ENCODE peak calls at places on chromosomes 11 and 22, in four cellular contexts. D is neural progenitor cell, Y is Panc1, Q is body of pancreas. M is an unnamed sample. For H3K4me1, the result is how much of the 10 kb centered on the place peaks cover.

GRCh38 chr22:21754523-21755128 is 19.0 kb upstream of the YPEL1 start:
- DNase-seq in Q (peak), Y (no peak), D (no peak), M (no peak)

GRCh38 chr11:106281455-106282173 is 204.2 kb downstream of the AASDHPPT start:
- DNase-seq in D (no peak), Q (no peak), Y (peak), M (no peak)

GRCh38 chr11:115981814-115982471 is 477.7 kb upstream of the CADM1 start:
- DNase-seq in Y (no peak), D (no peak), Q (no peak), M (no peak)

GRCh38 chr11:59263225-59263894 is 50.6 kb upstream of the MPEG1 start:
- DNase-seq in Y (no peak), D (peak), Q (peak), M (peak)

GRCh38 chr11:76203131-76203925 is 3.0 kb downstream of the WNT11 start:
- DNase-seq in Y (no peak), D (no peak), Q (no peak), M (no peak)

GRCh38 chr11:44445500-44446340 is 119.7 kb upstream of the CD82 start:
- DNase-seq in Y (no peak), Q (no peak), D (no peak), M (peak)

GRCh38 chr11:12756101-12756500 is 81.9 kb downstream of the TEAD1 start:
- DNase-seq in Q (no peak), D (no peak), Y (no peak), M (no peak)

GRCh38 chr11:62501432-62501891 is 45.1 kb downstream of the AHNAK start:
- DNase-seq in D (peak), Y (no peak), Q (peak), M (peak)

GRCh38 chr11:130772266-130773227 is 143.7 kb downstream of the SNX19 start:
- DNase-seq in D (no peak), Q (peak), Y (peak), M (peak)

GRCh38 chr11:43997022-43997665 is 50.6 kb upstream of the ACCSL start:
- DNase-seq in Q (no peak), Y (no peak), D (no peak), M (no peak)

GRCh38 chr22:24554316-24555159 is at the start of gene GUCD1:
- DNase-seq in D (peak), Q (peak), Y (no peak), M (peak)

GRCh38 chr11:61695917-61696316 is 15.7 kb downstream of the DAGLA start:
- DNase-seq in Y (no peak), Q (peak), D (no peak), M (peak)

GRCh38 chr11:117929568-117930207 is 486 bp upstream of the TMPRSS13 start:
- DNase-seq in Y (no peak), D (no peak), Q (no peak), M (no peak)

GRCh38 chr22:39574779-39575551 is 4.4 kb downstream of the CACNA1I start:
- DNase-seq in Q (no peak), D (no peak), Y (peak), M (no peak)

GRCh38 chr11:72848846-72849466 is 34.7 kb downstream of the ATG16L2 start:
- DNase-seq in D (peak), Y (peak), Q (peak), M (peak)

GRCh38 chr11:72781313-72782080 is 12.3 kb downstream of the STARD10 start:
- DNase-seq in Y (no peak), Q (peak), D (peak), M (peak)

GRCh38 chr11:133081730-133082452 is 450.4 kb downstream of the OPCML start:
- DNase-seq in D (peak), Y (no peak), Q (no peak), M (peak)

GRCh38 chr11:29781268-29781667 is 235.6 kb downstream of the KCNA4 start:
- DNase-seq in D (no peak), Q (no peak), Y (no peak), M (no peak)

GRCh38 chr11:10302294-10302743 is 2.6 kb upstream of the ADM start:
- DNase-seq in Q (peak), Y (no peak), D (peak), M (peak)

GRCh38 chr11:61041755-61042518 is 60.4 kb upstream of the CD5 start:
- DNase-seq in Q (peak), D (peak), Y (no peak), M (peak)

GRCh38 chr22:23376256-23376655 is 195.9 kb downstream of the BCR start:
- DNase-seq in Y (no peak), Q (no peak), D (no peak), M (peak)

GRCh38 chr11:102422817-102423725 is 29.5 kb downstream of the TMEM123 start:
- DNase-seq in D (peak), Y (no peak), Q (no peak), M (no peak)

GRCh38 chr22:26610072-26610958 is 7.5 kb downstream of the CRYBB1 start:
- DNase-seq in Y (no peak), Q (peak), D (no peak), M (no peak)

GRCh38 chr11:119372260-119373058 is 9.0 kb downstream of the USP2 start:
- DNase-seq in Y (no peak), Q (no peak), D (no peak), M (peak)

GRCh38 chr11:119369035-119369925 is 12.2 kb downstream of the USP2 start:
- DNase-seq in D (no peak), Y (no peak), Q (no peak), M (no peak)

GRCh38 chr11:119371067-119371601 is 10.4 kb downstream of the USP2 start:
- DNase-seq in D (no peak), Y (no peak), Q (no peak), M (no peak)

GRCh38 chr11:119371778-119372182 is 9.7 kb downstream of the USP2 start:
- DNase-seq in Y (no peak), Q (peak), D (no peak), M (peak)

GRCh38 chr11:119370486-119371046 is 10.9 kb downstream of the USP2 start:
- DNase-seq in D (no peak), Q (no peak), Y (no peak), M (peak)
- H3K4me1 ChIP-seq in D (under half), Q (half or more), Y (under half), M (under half)

GRCh38 chr22:36386900-36387663 is 685 bp downstream of the MYH9 start:
- DNase-seq in Y (no peak), Q (peak), D (peak), M (peak)
- H3K4me1 ChIP-seq in Y (under half), Q (under half), D (under half), M (under half)

GRCh38 chr11:45853616-45854219 is 6.4 kb downstream of the CRY2 start:
- DNase-seq in D (no peak), Q (no peak), Y (no peak), M (no peak)

GRCh38 chr11:45857834-45858492 is 10.7 kb downstream of the CRY2 start:
- DNase-seq in Y (no peak), Q (peak), D (no peak), M (no peak)

GRCh38 chr11:45852712-45853101 is 5.4 kb downstream of the CRY2 start:
- DNase-seq in Q (no peak), Y (no peak), D (no peak), M (peak)

GRCh38 chr11:45856044-45856468 is 8.8 kb downstream of the CRY2 start:
- DNase-seq in Y (no peak), Q (no peak), D (no peak), M (no peak)

GRCh38 chr11:45855308-45855707 is 8.0 kb downstream of the CRY2 start:
- DNase-seq in Y (no peak), D (no peak), Q (no peak), M (no peak)
- H3K4me1 ChIP-seq in Y (under half), D (under half), Q (half or more), M (under half)

DNA sequence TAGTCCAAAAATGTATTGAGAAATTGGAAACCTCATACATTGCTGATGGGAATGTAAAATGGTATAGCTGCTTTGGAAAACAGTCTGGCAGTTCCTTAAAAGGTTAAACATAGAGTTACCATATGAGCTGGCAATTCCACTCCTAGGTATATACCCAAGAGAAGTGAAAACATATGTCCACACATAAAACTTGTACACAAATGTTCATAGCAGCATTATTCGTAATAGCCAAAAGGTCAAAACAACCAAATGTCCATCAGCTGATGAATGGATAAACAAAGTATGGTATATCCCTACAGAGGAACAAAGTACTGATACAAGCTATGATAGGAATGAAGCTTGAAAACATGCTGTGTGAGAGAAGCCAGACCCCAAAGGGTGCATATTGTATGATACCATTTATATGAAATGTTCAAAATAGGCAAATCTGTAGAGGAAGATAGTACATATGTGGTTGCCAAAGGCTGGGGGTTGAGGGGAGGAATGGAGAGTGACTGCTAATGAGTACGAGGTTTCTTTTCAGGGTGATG is 85.7 kb downstream of the ZBTB16 start:
- DNase-seq in Y (no peak), Q (no peak), D (no peak), M (no peak)
- H3K4me1 ChIP-seq in Y (under half), Q (half or more), D (half or more), M (under half)

DNA sequence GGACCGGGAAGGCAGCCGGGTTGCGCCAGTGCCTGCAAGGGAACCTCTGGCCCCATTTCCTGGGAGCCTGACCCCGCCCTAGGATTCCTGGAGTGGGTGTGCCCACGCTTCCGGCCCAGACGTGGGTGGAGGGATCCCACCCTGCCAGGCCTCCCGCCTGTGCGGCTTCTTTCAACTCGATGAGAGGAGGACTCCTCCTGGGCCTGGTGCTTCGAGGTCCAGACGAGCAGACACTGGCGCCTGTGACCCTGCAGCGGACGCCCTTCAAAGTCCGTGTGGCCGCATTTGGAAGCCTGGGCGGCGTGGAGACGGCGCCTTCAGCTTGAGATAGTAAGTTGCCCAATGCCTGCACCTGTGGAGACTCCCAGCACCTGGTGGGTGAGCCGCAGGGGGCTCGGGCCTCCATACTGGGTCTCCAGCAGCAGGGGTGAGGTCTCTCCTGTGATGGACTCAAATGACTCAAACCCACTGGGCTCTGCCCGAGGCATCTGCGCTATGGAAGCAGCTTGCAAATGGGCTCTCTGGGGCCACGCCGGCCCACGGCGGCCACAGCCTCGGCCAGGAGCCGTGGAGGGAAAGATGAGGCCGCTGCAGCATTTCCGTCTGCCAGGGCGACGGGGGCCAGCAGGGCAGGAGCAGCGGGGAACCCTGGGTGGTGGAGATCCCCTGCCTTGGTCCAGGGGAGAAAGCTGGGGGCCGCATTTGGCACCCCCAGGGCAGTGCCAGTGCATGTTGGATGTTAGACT is 64.3 kb upstream of the PPARA start:
- DNase-seq in Y (no peak), D (no peak), Q (peak), M (no peak)
- H3K4me1 ChIP-seq in Y (half or more), D (under half), Q (half or more), M (under half)

GRCh38 chr11:68838572-68838964 is 3.1 kb downstream of the CPT1A start:
- DNase-seq in Y (no peak), D (no peak), Q (peak), M (no peak)
- H3K4me1 ChIP-seq in Y (under half), D (under half), Q (half or more), M (under half)

GRCh38 chr11:57477507-57478189 is 17.3 kb downstream of the RTN4RL2 start:
- DNase-seq in D (no peak), Q (peak), Y (no peak), M (no peak)
- H3K4me1 ChIP-seq in D (under half), Q (under half), Y (under half), M (under half)

DNA sequence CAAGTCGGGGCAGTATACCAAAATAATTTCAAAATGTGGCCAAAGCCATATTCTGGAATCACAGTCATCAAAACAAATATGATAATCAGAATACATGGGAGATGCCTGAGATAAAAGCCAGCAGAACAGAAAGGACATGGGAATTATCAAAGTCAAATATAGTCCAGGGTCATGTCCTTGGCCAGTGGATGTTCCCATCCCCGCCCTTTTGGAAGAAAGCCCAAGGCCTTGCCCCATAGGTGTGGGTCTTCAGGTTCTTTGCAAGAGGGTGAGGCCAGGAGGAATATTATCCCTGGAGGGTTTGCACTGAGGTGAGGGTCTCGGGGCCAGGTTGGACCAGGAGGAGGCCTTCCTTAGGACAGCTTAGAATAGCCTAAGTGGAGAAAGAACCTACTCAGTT is 53.6 kb upstream of the CSNK2A3 start:
- DNase-seq in Y (no peak), D (no peak), Q (no peak), M (no peak)
- H3K4me1 ChIP-seq in Y (under half), D (under half), Q (under half), M (under half)